ENCODE peak calls at places on chromosomes 1 and 21, in ten cellular contexts. X is neural progenitor cell, B is PC-3, F is spleen, P is astrocyte, Q is BJ, V is ovary, H is left ventricle myocardium inferior, Y is psoas muscle, Z is HL-60. J is an unnamed sample. For H3K27me3, the result is how much of the 10 kb centered on the place peaks cover.

GRCh38 chr1:147083919-147084272 is 88.4 kb downstream of the PRKAB2 start:
- DNase-seq in X (no peak), B (no peak), F (no peak), P (no peak), Q (no peak), V (no peak), H (no peak), Y (no peak), Z (no peak), J (no peak)

GRCh38 chr21:33847586-33848251 is 67.9 kb downstream of the ATP5PO start:
- DNase-seq in X (no peak), B (no peak), F (no peak), P (no peak), Q (no peak), V (no peak), H (no peak), Y (no peak), Z (no peak), J (no peak)

GRCh38 chr1:168507828-168508227 is 36.0 kb downstream of the XCL2 start:
- DNase-seq in X (no peak), B (no peak), F (no peak), P (no peak), Q (no peak), V (no peak), H (no peak), Y (no peak), Z (no peak), J (no peak)

GRCh38 chr1:20726932-20727745 is 5.4 kb downstream of the SH2D5 start:
- DNase-seq in X (no peak), B (no peak), F (no peak), P (no peak), Q (no peak), V (peak), H (no peak), Y (no peak), Z (no peak), J (peak)

GRCh38 chr1:169289016-169289415 is 78.6 kb downstream of the NME7 start:
- DNase-seq in X (no peak), B (no peak), F (no peak), P (no peak), Q (no peak), V (no peak), H (no peak), Y (no peak), Z (no peak), J (no peak)

GRCh38 chr1:198643827-198644226 is 5.0 kb downstream of the PTPRC start:
- DNase-seq in X (no peak), B (no peak), F (no peak), P (no peak), Q (no peak), V (no peak), H (no peak), Y (no peak), Z (no peak), J (no peak)

GRCh38 chr1:227941509-227942020 is 6.2 kb downstream of the WNT9A start:
- DNase-seq in X (no peak), B (no peak), F (peak), P (no peak), Q (no peak), V (no peak), H (no peak), Y (peak), Z (no peak), J (peak)

GRCh38 chr1:214993419-214993818 is 89.1 kb upstream of the KCNK2 start:
- DNase-seq in X (no peak), B (no peak), F (no peak), P (peak), Q (peak), V (no peak), H (no peak), Y (no peak), Z (no peak), J (no peak)

GRCh38 chr1:112026501-112026900 is 37.0 kb upstream of the KCND3 start:
- DNase-seq in X (no peak), B (no peak), F (no peak), P (no peak), Q (no peak), V (no peak), H (no peak), Y (no peak), Z (no peak), J (no peak)

GRCh38 chr1:173113015-173113741 is 62.4 kb upstream of the TNFSF18 start:
- DNase-seq in X (no peak), B (peak), F (no peak), P (peak), Q (no peak), V (no peak), H (no peak), Y (no peak), Z (no peak), J (no peak)

DNA sequence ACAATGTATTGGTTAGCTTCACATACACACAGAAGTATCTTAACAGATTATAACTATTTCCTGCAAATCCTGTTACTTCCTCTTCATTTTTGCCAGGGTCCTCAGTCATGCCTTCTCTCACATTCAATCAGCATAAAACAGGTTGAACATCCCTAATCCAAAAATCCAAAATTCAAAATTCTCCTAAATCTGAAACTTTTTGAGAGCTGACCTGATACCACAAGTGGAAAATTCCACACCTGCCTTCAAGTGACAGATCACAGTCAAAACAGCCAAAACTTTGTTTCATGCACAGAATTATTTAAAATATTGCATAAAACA is 62.9 kb upstream of the FBXO28 start:
- DNase-seq in X (no peak), B (no peak), F (no peak), P (no peak), Q (no peak), V (no peak), H (no peak), Y (no peak), Z (no peak), J (no peak)
- TF ChIP-seq CTCF in X (no peak), B (peak), F (no peak), P (no peak), Q (no peak), V (no peak), H (no peak), Y (no peak), Z (no peak), J (no peak)

DNA sequence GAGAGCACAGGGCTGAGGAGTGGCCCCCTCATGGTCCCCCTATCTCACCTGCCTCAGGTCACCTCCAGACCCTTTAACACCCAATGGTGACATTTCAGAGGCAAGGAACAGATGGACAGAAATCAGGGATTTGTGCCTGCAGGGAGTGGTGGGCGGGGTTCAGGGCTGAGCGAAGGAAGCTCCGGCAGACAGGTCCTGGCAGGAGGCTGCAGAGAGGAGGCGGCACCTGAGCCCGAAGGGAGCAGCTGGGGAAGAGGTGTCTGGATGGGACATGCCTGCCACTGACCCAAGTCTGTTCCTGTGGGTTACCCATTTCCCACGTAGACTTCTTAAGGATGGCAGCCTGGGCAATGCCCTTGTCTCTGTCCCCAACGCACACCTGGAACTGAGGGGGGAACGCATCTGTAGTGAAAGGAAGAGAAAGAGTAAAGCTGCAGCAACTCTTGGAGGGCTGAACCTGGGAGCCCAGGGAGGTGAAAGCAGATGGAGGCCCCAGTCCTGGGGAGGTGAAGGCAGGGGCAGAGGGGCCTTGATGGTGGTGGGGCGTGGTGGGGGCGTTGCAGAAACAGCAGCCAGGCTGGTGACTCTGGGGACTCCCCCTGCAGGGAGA is 61.6 kb upstream of the ADARB1 start:
- DNase-seq in X (peak), B (no peak), F (peak), P (no peak), Q (no peak), V (peak), H (no peak), Y (peak), Z (no peak), J (peak)
- H3K27me3 ChIP-seq in X (under half), B (under half), F (under half), P (under half), Q (under half), V (under half), H (under half), Y (under half), Z (half or more), J (under half)

DNA sequence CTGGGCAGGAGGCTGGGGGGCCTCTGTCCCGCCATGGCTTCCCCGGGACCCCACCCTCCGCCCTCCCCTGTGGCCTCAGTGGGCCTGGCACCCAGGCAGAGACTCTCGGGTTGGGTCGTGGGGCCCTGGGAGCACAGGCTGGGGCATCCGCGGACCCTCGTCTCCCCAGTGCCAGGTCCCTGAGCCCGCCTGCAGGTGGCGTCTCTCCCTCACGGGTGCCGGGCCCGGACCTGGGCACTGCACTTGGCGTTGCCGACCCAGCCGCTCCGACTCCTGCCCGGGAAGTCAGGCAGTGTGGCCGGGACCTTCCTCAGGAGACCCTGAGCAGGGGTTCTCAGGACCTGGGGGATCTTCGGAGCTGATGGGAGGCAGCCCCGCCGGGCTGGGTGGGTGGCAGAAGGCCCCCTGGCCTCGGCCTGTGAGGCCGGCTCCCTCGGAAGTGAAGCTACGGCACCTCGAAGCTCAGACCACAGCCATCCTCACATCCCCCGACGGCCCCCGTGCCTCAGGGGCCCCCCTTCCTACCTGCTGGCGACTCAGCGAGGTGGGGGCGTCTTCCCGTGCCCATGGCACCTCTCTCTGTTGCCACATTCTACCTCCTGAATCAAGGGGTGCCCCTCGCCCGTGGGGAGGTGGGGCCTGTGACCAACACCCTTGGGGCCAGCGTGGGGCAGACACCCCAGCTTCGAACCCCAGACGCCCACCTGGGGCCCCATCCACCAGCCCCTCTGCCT is 6.4 kb upstream of the C1orf159 start:
- DNase-seq in X (peak), B (peak), F (peak), P (no peak), Q (no peak), V (peak), H (peak), Y (peak), Z (peak), J (peak)
- H3K4me3 ChIP-seq in X (no peak), B (peak), F (no peak), P (peak), Q (peak), V (no peak), H (peak), Y (peak), Z (no peak), J (peak)

GRCh38 chr1:153572569-153573015 is 6.9 kb upstream of the S100A2 start:
- DNase-seq in X (peak), B (peak), F (peak), P (peak), Q (no peak), V (peak), H (peak), Y (peak), Z (no peak), J (peak)
- TF ChIP-seq CTCF in X (peak), B (peak), F (peak), P (peak), Q (peak), V (peak), H (peak), Y (peak), Z (peak), J (peak)

GRCh38 chr1:7225711-7226505 is 440.7 kb downstream of the CAMTA1 start:
- DNase-seq in X (no peak), B (no peak), F (peak), P (no peak), Q (no peak), V (no peak), H (no peak), Y (no peak), Z (no peak), J (no peak)

GRCh38 chr1:7224644-7225043 is 439.4 kb downstream of the CAMTA1 start:
- DNase-seq in X (peak), B (peak), F (peak), P (no peak), Q (no peak), V (no peak), H (no peak), Y (no peak), Z (no peak), J (no peak)

GRCh38 chr1:7223334-7224080 is 438.3 kb downstream of the CAMTA1 start:
- DNase-seq in X (no peak), B (peak), F (no peak), P (peak), Q (peak), V (no peak), H (no peak), Y (no peak), Z (no peak), J (no peak)

GRCh38 chr1:7222616-7223015 is 437.4 kb downstream of the CAMTA1 start:
- DNase-seq in X (no peak), B (no peak), F (peak), P (no peak), Q (no peak), V (no peak), H (no peak), Y (no peak), Z (no peak), J (no peak)

DNA sequence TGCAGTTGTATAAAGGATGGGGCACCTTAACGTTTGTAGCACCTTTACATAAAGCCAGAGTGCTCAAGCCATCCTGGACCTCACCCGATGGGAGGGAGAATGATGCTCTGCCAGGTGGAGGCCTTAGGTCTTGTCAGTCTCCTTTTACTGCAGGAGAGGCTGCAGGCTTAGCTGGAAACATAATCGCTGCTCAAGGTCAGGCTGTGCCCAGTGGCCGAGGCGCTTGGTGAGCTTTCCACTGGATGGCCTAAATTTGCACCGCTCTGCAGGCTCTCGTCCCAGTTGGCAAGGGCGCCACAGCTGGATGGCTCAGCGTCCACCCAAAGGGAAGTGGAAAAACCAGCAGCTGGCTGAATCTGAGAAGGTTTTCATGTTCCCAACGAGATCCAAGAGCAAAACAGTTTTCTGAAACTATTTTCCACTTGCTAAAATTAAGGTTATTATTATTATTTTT is 438.9 kb downstream of the CAMTA1 start:
- DNase-seq in X (no peak), B (no peak), F (peak), P (no peak), Q (no peak), V (no peak), H (no peak), Y (no peak), Z (no peak), J (no peak)
- H3K27me3 ChIP-seq in X (under half), B (under half), F (under half), P (under half), Q (under half), V (under half), H (under half), Y (under half), Z (under half), J (under half)

GRCh38 chr21:15051652-15052554 is 12.9 kb downstream of the NRIP1 start:
- DNase-seq in X (no peak), B (peak), F (no peak), P (peak), Q (no peak), V (no peak), H (no peak), Y (no peak), Z (no peak), J (no peak)
- H3K4me3 ChIP-seq in X (no peak), B (peak), F (no peak), P (peak), Q (no peak), V (no peak), H (no peak), Y (peak), Z (no peak), J (no peak)

GRCh38 chr1:10490271-10490970 is 15.7 kb downstream of the PEX14 start:
- DNase-seq in X (peak), B (no peak), F (no peak), P (no peak), Q (no peak), V (no peak), H (no peak), Y (no peak), Z (no peak), J (peak)
- TF ChIP-seq CTCF in X (no peak), B (no peak), F (no peak), P (no peak), Q (no peak), V (no peak), H (no peak), Y (no peak), Z (no peak), J (no peak)

GRCh38 chr1:30845891-30846290 is 62.7 kb downstream of the SDC3 start:
- DNase-seq in X (no peak), B (peak), F (no peak), P (no peak), Q (no peak), V (no peak), H (no peak), Y (no peak), Z (no peak), J (no peak)

GRCh38 chr1:30845237-30845636 is 63.3 kb downstream of the SDC3 start:
- DNase-seq in X (no peak), B (no peak), F (no peak), P (no peak), Q (no peak), V (no peak), H (no peak), Y (no peak), Z (no peak), J (no peak)

GRCh38 chr1:30848130-30848529 is 60.4 kb downstream of the SDC3 start:
- DNase-seq in X (no peak), B (no peak), F (no peak), P (no peak), Q (no peak), V (no peak), H (no peak), Y (no peak), Z (no peak), J (no peak)

GRCh38 chr1:30846587-30846986 is 62.0 kb downstream of the SDC3 start:
- DNase-seq in X (no peak), B (no peak), F (no peak), P (no peak), Q (no peak), V (no peak), H (no peak), Y (no peak), Z (no peak), J (no peak)

DNA sequence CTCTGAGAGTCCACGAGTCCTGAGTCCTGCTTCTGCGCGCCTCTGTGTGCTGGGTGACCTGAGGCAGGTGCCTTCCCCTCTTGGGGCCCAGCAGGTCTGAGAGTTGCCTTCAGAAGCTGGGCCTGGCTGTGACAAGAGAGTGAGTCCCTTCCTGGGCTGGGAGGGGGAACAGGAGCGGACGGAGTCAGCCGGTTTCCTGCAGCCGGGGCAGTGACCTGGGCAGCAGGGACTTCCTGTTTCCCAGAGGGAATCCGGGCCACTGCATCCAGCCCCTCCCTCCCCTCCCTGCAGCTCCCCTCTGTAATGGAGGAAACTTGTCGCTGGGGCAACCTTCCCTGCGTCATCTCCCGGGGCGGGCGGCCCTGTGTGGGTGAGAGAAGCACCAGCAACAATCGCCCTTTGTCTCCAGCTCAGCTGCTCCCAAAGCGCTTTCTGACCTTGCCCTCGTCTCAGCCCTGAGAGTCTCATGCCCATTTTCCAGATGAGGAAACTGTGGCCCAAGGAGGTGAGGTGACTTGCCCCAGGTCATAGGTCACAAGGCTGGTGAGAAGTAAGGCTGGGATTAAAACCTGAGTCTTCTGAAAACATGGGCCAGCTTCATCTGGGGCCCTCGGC is 61.1 kb downstream of the SDC3 start:
- DNase-seq in X (peak), B (no peak), F (peak), P (peak), Q (no peak), V (no peak), H (peak), Y (peak), Z (no peak), J (peak)
- H3K27me3 ChIP-seq in X (under half), B (under half), F (under half), P (under half), Q (under half), V (under half), H (under half), Y (under half), Z (under half), J (under half)

DNA sequence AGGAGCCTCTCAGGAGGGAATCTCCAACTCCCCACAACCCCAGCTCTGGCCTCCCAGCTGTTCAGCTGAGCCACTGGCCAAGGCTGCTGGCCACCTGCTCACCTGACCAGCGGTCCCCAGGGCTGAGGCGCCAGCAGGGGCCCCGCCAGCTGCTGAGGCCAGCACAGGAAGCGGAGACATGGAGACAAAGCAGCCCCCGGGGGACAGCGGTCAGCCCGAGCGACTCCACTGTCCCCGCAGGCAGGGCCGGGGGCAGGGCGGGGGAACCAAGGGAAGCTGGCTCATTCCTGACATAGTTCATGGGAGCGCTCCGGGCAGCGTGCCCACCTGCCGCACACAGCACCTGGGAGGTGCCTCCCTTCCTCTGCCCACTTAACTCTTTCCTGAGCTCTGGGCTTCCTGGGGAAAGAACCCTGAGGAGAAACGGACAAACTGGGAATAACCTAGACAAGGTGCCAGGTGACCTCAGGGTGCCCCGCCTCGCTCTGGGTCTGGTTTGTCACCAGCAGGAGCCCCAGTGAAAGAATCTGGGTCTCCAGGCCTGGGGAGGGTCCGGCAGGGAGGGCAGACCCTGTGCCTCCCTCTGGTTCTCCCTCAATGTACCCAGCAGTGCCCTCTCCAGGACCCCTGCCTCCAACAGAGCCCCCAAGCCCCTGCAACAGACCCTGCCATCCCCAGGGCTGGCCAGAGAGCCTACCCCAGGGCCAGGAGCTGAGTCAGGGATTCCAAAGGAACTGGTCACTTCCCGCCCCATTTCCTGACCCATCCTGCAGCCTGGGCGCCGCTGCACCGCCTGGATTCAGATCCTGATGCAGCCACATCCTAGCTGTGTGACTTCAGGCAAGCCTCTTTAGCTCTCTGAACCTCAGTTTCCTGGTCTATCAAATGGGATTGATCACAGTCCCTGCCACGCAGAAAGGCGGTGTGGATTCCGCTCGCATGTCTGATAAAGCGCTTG is 10.6 kb downstream of the EPHA2 start:
- DNase-seq in X (peak), B (peak), F (peak), P (peak), Q (no peak), V (peak), H (peak), Y (peak), Z (no peak), J (peak)
- H3K4me3 ChIP-seq in X (peak), B (peak), F (no peak), P (peak), Q (peak), V (peak), H (peak), Y (peak), Z (no peak), J (peak)